ENCODE peak calls at places on chromosomes 2 and 18, in eight cellular contexts. R is right lobe of liver, A is ascending aorta, I is Panc1, S is heart right ventricle, M is stomach, P is BJ, C is breast epithelium. Y is an unnamed sample.

GRCh38 chr2:161170377-161170776 is 10.1 kb downstream of the TANK start:
- DNase-seq in R (no peak), A (no peak), I (no peak), S (no peak), M (no peak), P (no peak), C (no peak), Y (no peak)

GRCh38 chr2:15160602-15161001 is 400.5 kb downstream of the NBAS start:
- DNase-seq in R (no peak), A (no peak), I (no peak), S (no peak), M (no peak), P (no peak), C (no peak), Y (no peak)

GRCh38 chr18:25230658-25231326 is 121.2 kb downstream of the ZNF521 start:
- DNase-seq in R (peak; percentile 51), A (peak; percentile 91), I (no peak), S (peak; percentile 61), M (peak; percentile 60), P (peak; percentile 67), C (peak; percentile 87), Y (no peak)

GRCh38 chr2:83233284-83233683 is 1225.8 kb downstream of the SUCLG1 start:
- DNase-seq in R (no peak), A (no peak), I (no peak), S (no peak), M (no peak), P (no peak), C (no peak), Y (no peak)

GRCh38 chr2:199309973-199310372 is 147.8 kb downstream of the SATB2 start:
- DNase-seq in R (no peak), A (no peak), I (no peak), S (no peak), M (no peak), P (no peak), C (no peak), Y (no peak)

GRCh38 chr2:175187378-175187777 is 5.9 kb upstream of the ATP5MC3 start:
- DNase-seq in R (no peak), A (no peak), I (no peak), S (no peak), M (no peak), P (no peak), C (no peak), Y (no peak)

GRCh38 chr2:223222397-223222796 is 170.4 kb downstream of the KCNE4 start:
- DNase-seq in R (no peak), A (no peak), I (no peak), S (no peak), M (no peak), P (no peak), C (no peak), Y (no peak)

GRCh38 chr2:191617589-191617988 is 60.3 kb upstream of the NABP1 start:
- DNase-seq in R (no peak), A (no peak), I (no peak), S (no peak), M (no peak), P (no peak), C (no peak), Y (no peak)

GRCh38 chr2:201960300-201960699 is 73.4 kb upstream of the FZD7 start:
- DNase-seq in R (no peak), A (no peak), I (no peak), S (no peak), M (no peak), P (no peak), C (no peak), Y (no peak)

GRCh38 chr2:158124896-158125295 is 23.2 kb downstream of the UPP2 start:
- DNase-seq in R (no peak), A (no peak), I (no peak), S (no peak), M (no peak), P (no peak), C (no peak), Y (no peak)

GRCh38 chr2:3117650-3118216 is 259.9 kb downstream of the EIPR1 start:
- DNase-seq in R (peak; percentile 27), A (no peak), I (no peak), S (no peak), M (no peak), P (no peak), C (no peak), Y (no peak)

GRCh38 chr2:62216113-62216512 is 20.2 kb downstream of the B3GNT2 start:
- DNase-seq in R (no peak), A (no peak), I (no peak), S (no peak), M (no peak), P (no peak), C (no peak), Y (no peak)

GRCh38 chr2:62219407-62220159 is 23.7 kb downstream of the B3GNT2 start:
- DNase-seq in R (no peak), A (peak; percentile 47), I (no peak), S (no peak), M (no peak), P (no peak), C (no peak), Y (no peak)

GRCh38 chr2:62216616-62217015 is 20.7 kb downstream of the B3GNT2 start:
- DNase-seq in R (no peak), A (peak; percentile 79), I (no peak), S (no peak), M (no peak), P (peak; percentile 79), C (no peak), Y (peak; percentile 27)

GRCh38 chr2:62217421-62217820 is 21.5 kb downstream of the B3GNT2 start:
- DNase-seq in R (no peak), A (peak; percentile 60), I (no peak), S (no peak), M (no peak), P (no peak), C (no peak), Y (no peak)

DNA sequence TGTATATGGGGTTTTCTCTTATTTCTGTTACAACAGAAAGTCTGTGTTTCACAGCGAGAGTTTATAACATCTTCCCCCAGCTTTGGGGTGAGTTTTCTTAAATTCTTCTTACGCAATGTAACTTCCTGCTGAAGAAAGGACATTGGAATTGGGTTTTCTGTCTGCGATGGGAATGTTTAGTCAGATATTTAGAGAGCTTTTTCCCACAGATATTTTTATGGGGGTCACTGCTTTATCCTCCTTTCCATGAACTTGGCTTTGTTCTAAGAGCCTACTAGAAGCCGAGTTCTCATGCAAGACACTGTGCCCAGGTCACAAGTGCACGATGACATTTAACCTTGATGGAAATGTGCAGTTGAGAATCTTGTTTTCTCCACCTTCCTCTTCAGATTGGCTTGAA is 22.1 kb downstream of the B3GNT2 start:
- DNase-seq in R (no peak), A (peak; percentile 12), I (no peak), S (no peak), M (no peak), P (peak; percentile 74), C (no peak), Y (no peak)
- TF ChIP-seq CTCF in R (no peak), A (no peak), I (no peak), S (no peak), M (no peak), P (no peak), C (no peak), Y (no peak)

GRCh38 chr18:78873916-78874505 is 105.6 kb upstream of the SALL3 start:
- DNase-seq in R (no peak), A (no peak), I (no peak), S (no peak), M (no peak), P (no peak), C (no peak), Y (no peak)

GRCh38 chr18:78878335-78878734 is 101.3 kb upstream of the SALL3 start:
- DNase-seq in R (no peak), A (no peak), I (no peak), S (no peak), M (no peak), P (no peak), C (no peak), Y (no peak)

GRCh38 chr18:78876868-78877267 is 102.8 kb upstream of the SALL3 start:
- DNase-seq in R (no peak), A (no peak), I (no peak), S (no peak), M (no peak), P (no peak), C (no peak), Y (no peak)

GRCh38 chr18:78875998-78876650 is 103.5 kb upstream of the SALL3 start:
- DNase-seq in R (no peak), A (no peak), I (no peak), S (no peak), M (no peak), P (no peak), C (no peak), Y (no peak)

GRCh38 chr18:78875268-78875997 is 104.2 kb upstream of the SALL3 start:
- DNase-seq in R (no peak), A (no peak), I (peak; percentile 22), S (no peak), M (no peak), P (no peak), C (no peak), Y (peak; percentile 28)
- TF ChIP-seq CTCF in R (peak; percentile 20), A (no peak), I (peak; percentile 92), S (peak; percentile 45), M (peak; percentile 11), P (no peak), C (no peak), Y (peak; percentile 41)

DNA sequence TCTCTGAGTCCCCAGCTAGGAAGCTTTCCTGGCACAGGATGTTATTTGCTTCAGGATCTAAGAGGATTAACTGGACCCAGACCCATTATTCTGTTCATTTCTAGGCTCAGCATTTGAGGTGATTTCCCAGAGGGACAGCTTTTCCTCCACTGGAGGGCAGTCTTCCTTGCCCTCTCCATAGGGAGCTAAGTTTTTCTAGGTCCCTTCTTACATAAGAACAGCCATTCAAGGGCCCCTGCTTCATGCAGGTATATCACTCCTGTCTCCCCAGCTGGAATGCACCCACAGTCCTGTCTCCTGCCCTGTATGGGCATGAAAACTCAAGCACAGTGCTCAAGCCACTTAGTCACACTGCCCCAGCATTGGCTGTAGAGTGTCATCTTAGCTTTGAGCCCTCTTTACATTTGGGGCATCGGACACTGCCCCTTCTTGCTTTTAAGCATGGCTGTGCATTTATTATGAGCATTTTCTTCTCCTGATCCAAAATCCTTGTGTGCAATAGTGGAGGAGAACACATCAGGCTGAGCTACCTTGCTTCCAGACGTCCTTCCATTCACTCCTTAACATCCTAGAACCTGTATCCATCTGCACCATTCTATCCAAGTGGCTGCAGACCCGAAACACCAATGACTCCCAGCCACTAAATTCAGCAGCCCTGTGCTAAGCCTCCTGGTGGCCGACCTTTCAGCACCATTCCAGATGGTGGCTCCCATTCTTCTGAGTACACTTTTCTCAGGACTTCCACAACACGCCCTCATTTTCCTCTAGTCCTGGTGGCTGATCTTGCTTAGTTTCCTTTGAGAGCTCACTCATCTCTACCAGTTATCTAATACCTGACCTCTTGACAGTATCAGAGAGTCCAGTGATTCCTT is 80.0 kb downstream of the COPS8 start:
- DNase-seq in R (no peak), A (no peak), I (no peak), S (no peak), M (no peak), P (no peak), C (no peak), Y (no peak)
- TF ChIP-seq CTCF in R (peak; percentile 9), A (peak; percentile 6), I (peak; percentile 69), S (peak; percentile 57), M (no peak), P (peak; percentile 72), C (no peak), Y (no peak)

DNA sequence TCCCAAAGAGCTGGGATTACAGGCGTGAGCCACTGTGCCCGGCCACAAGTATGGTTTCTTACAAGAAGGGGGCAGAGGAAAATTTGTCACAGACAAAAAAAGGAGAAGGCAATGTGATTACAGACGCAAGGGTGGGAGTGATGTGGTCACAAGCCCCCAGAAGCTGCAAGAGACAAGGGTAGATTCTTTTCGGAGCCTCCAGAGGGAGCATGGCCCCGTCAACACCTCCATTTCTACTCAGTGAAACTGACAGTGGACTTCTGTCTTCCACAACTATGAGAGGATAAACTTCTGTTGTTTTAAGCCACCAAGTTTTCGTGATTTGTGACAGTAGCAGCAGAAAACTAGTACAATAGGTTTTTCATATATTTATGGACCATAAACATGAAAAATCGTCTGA is 2.1 kb upstream of the TCF7L1 start:
- DNase-seq in R (no peak), A (no peak), I (no peak), S (no peak), M (no peak), P (no peak), C (no peak), Y (no peak)
- TF ChIP-seq CTCF in R (peak; percentile 40), A (peak; percentile 36), I (peak; percentile 81), S (peak; percentile 69), M (no peak), P (peak; percentile 56), C (no peak), Y (no peak)